ENCODE peak calls at places on chromosomes 6 and 20, in four cellular contexts. S, N, A and Y are unnamed samples.

GRCh38 chr6:137217801-137218472 is 1.2 kb downstream of the IFNGR1 start:
- DNase-seq in S (peak), N (no peak), A (peak), Y (peak)

GRCh38 chr6:13397359-13398080 is 69.2 kb upstream of the TBC1D7 start:
- DNase-seq in S (peak), N (no peak), A (no peak), Y (peak)

GRCh38 chr6:112008482-112008881 is 45.4 kb upstream of the CCN6 start:
- DNase-seq in S (no peak), N (no peak), A (no peak), Y (no peak)

GRCh38 chr6:102402635-102403329 is 1009.3 kb downstream of the GRIK2 start:
- DNase-seq in S (no peak), N (no peak), A (no peak), Y (no peak)

GRCh38 chr6:41693866-41694265 is 41.5 kb downstream of the TFEB start:
- DNase-seq in S (no peak), N (no peak), A (no peak), Y (no peak)

GRCh38 chr6:149492798-149493165 is 8.0 kb upstream of the ZC3H12D start:
- DNase-seq in S (no peak), N (no peak), A (no peak), Y (no peak)

GRCh38 chr6:63347599-63347998 is 27.8 kb upstream of the LGSN start:
- DNase-seq in S (no peak), N (no peak), A (no peak), Y (peak)

GRCh38 chr20:59002388-59002787 is 4.7 kb downstream of the CTSZ start:
- DNase-seq in S (no peak), N (no peak), A (no peak), Y (no peak)

GRCh38 chr6:163897030-163897429 is 482.5 kb downstream of the QKI start:
- DNase-seq in S (no peak), N (no peak), A (no peak), Y (no peak)

GRCh38 chr6:97524846-97525245 is 241.8 kb upstream of the MMS22L start:
- DNase-seq in S (no peak), N (no peak), A (no peak), Y (no peak)

GRCh38 chr6:64890609-64891008 is 816.4 kb downstream of the EYS start:
- DNase-seq in S (no peak), N (no peak), A (no peak), Y (no peak)

GRCh38 chr6:95133578-95133977 is 443.8 kb upstream of the MANEA start:
- DNase-seq in S (peak), N (no peak), A (no peak), Y (no peak)

GRCh38 chr6:46376562-46376969 is 114.7 kb downstream of the RCAN2 start:
- DNase-seq in S (peak), N (no peak), A (no peak), Y (peak)

GRCh38 chr6:80174931-80175572 is 68.6 kb downstream of the BCKDHB start:
- DNase-seq in S (peak), N (no peak), A (no peak), Y (no peak)

GRCh38 chr6:135434095-135434494 is 63.4 kb downstream of the AHI1 start:
- DNase-seq in S (peak), N (no peak), A (no peak), Y (no peak)

GRCh38 chr6:141309295-141309694 is 823.4 kb upstream of the GJE1 start:
- DNase-seq in S (peak), N (no peak), A (no peak), Y (no peak)

GRCh38 chr6:49563006-49563886 is 12.8 kb downstream of the C6orf141 start:
- DNase-seq in S (no peak), N (no peak), A (no peak), Y (peak)

GRCh38 chr20:57346477-57346876 is 4.6 kb upstream of the RAE1 start:
- DNase-seq in S (peak), N (peak), A (peak), Y (peak)

GRCh38 chr6:98136333-98136732 is 698.0 kb upstream of the POU3F2 start:
- DNase-seq in S (no peak), N (no peak), A (no peak), Y (no peak)

GRCh38 chr6:22221630-22222029 is 75.2 kb downstream of the PRL start:
- DNase-seq in S (no peak), N (no peak), A (no peak), Y (no peak)

GRCh38 chr6:131979515-131980337 is 28.6 kb upstream of the CCN2 start:
- DNase-seq in S (no peak), N (no peak), A (no peak), Y (no peak)

GRCh38 chr6:128731249-128732165 is 151.4 kb upstream of the LAMA2 start:
- DNase-seq in S (peak), N (no peak), A (no peak), Y (no peak)

GRCh38 chr6:42885702-42886101 is 6.3 kb downstream of the RPL7L1 start:
- DNase-seq in S (no peak), N (no peak), A (peak), Y (no peak)

GRCh38 chr6:42889815-42890214 is 10.4 kb downstream of the RPL7L1 start:
- DNase-seq in S (no peak), N (no peak), A (no peak), Y (peak)

GRCh38 chr6:42896178-42896719 is 16.8 kb downstream of the RPL7L1 start:
- DNase-seq in S (no peak), N (no peak), A (no peak), Y (no peak)

GRCh38 chr6:42891199-42891722 is 11.8 kb downstream of the RPL7L1 start:
- DNase-seq in S (no peak), N (no peak), A (no peak), Y (no peak)

GRCh38 chr6:42890311-42891198 is 11.1 kb downstream of the RPL7L1 start:
- DNase-seq in S (peak), N (peak), A (peak), Y (peak)
- TF ChIP-seq POLR2A in S (peak), N (peak), A (peak), Y (peak)

GRCh38 chr6:142946924-142947701 is 2.1 kb upstream of the HIVEP2 start:
- DNase-seq in S (peak), N (peak), A (peak), Y (peak)
- TF ChIP-seq POLR2A in S (peak), N (no peak), A (peak), Y (peak)

DNA sequence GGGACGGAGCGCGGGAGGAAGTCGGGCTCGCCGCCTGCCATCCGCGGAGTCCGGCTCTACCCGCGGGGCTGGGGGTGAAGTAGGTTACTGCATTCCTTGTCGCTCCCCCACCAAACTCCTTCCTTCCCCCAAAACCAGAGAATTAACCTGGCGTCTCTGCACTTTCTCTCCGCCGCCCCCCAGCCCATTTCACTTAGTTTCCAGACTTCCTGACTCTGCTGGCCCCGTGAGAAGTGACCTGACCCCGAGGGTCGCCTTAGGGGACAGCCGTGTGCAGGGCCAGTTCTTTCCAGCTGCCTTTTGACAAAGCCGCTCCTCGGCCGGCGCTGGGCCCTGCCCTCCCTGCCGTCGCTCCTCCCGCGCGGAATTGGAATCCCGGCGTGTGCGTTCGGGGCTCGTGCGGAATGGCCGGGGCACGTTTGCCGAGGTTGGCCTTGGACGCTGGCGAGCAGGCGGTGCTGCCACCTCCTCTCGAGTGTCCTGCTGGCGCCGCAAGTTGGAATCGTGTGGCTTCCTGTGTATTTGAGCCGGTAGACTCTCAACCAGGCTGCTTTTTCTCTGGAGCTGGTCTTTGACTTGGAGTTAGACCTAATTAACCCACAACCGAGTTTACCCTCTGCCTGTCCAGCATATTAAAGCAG is 650 bp downstream of the DCBLD1 start:
- DNase-seq in S (peak), N (peak), A (peak), Y (peak)
- TF ChIP-seq POLR2A in S (no peak), N (no peak), A (peak), Y (no peak)

GRCh38 chr20:49867453-49868215 is 47.7 kb downstream of the SPATA2 start:
- DNase-seq in S (peak), N (no peak), A (no peak), Y (no peak)
- TF ChIP-seq POLR2A in S (no peak), N (no peak), A (no peak), Y (no peak)

GRCh38 chr6:18387061-18387721 is at the start of gene RNF144B:
- DNase-seq in S (peak), N (peak), A (peak), Y (peak)

GRCh38 chr6:18389479-18389878 is 2.3 kb downstream of the RNF144B start:
- DNase-seq in S (no peak), N (no peak), A (no peak), Y (no peak)

GRCh38 chr6:18388252-18388651 is 1.1 kb downstream of the RNF144B start:
- DNase-seq in S (no peak), N (no peak), A (no peak), Y (peak)

GRCh38 chr6:18390476-18390875 is 3.3 kb downstream of the RNF144B start:
- DNase-seq in S (no peak), N (no peak), A (no peak), Y (no peak)

GRCh38 chr6:18388942-18389341 is 1.8 kb downstream of the RNF144B start:
- DNase-seq in S (no peak), N (no peak), A (no peak), Y (no peak)
- TF ChIP-seq POLR2A in S (no peak), N (no peak), A (no peak), Y (no peak)

GRCh38 chr6:107674995-107675738 is 148.9 kb downstream of the SCML4 start:
- DNase-seq in S (peak), N (peak), A (peak), Y (peak)
- TF ChIP-seq POLR2A in S (no peak), N (no peak), A (no peak), Y (no peak)

DNA sequence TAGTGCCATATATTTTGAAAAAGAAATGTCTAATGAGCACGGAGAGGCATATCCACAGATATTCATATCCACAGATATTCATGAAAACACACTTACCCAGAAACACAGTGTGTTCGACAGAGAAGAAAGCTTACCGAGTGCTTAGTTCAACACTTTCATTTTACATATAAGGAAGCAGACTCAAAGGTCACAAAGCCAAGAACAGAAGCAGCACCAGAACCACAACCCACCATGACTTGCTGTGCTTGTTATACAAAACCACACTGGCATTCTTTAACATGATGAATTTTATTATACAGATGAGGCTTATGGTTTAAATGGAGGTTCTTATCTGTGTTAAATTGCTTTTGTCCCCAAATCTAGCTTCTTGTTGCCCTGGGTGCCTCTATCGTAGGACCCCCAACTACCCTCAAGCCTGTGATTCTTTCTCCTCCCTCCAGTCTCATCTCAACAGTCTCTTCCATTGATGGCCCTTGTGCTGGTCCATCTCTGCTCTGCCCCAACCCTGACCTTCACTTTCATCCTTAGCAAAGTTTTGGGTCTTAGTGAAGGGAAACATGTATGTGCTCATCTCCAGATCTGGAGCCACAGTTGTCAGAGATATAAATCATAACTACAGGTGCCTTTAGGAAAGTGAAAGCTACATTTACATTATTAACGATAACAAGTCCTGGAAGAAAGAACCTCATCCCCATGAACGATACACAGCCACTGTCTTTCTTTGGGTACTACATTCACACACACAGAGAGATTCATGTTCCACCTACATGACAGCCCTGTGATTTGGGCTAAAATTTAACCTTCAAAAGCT is 40.0 kb downstream of the SF3B5 start:
- DNase-seq in S (no peak), N (no peak), A (no peak), Y (no peak)
- TF ChIP-seq POLR2A in S (no peak), N (no peak), A (no peak), Y (no peak)

GRCh38 chr6:34325618-34326017 is 66.9 kb downstream of the NUDT3 start:
- DNase-seq in S (no peak), N (no peak), A (no peak), Y (no peak)

GRCh38 chr6:34319471-34319885 is 70.7 kb upstream of the SMIM29 start:
- DNase-seq in S (no peak), N (no peak), A (no peak), Y (no peak)

GRCh38 chr6:34322732-34323131 is 69.7 kb downstream of the NUDT3 start:
- DNase-seq in S (no peak), N (no peak), A (no peak), Y (no peak)

GRCh38 chr6:34324738-34325444 is 67.6 kb downstream of the NUDT3 start:
- DNase-seq in S (no peak), N (no peak), A (no peak), Y (no peak)
- TF ChIP-seq POLR2A in S (no peak), N (no peak), A (no peak), Y (no peak)

DNA sequence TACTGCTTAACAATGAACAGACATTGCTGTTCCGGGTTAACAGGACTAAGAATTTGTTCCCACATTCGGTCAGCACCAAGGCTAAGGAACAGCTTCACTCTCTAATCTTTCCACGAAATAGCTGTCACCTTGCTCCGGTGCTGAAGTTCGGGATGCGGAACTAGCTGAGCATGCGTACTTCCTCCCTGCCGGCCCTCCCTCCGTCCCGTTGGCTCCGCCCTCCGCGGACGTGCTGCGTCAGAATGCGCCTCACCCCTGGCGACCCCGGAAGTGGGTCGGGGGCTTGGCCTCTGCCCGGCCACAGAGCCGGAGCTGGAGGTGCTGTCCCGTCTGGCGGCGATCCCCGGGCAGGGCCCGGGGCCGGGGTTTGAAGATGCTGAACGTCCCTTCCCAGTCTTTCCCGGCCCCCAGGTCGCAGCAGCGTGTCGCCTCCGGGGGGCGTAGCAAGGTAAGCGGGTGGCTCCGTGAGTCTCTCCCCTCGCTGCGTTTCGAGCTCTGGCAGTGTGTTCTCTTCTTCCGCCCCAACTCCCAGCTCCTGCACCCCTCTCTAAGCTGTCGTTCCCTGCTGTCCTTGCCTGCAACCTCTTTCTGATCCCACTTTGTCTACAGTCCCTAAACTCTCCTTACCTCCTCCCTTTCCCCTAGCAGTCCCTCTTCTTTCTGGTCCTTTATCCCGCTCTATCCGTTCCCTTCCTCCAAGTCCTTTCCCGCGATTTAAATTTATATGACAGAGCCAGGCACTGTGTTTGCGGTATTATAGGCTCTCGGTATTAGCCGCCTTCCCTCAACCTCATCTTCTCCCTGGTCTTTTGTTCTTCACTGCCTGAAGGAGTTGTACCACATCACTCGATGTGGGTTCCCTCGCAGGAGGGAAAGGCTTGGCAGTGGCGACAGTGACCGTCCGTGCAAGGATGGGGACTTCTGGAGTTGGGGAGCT is at the start of gene CYB5R4:
- DNase-seq in S (peak), N (peak), A (peak), Y (peak)
- TF ChIP-seq POLR2A in S (peak), N (peak), A (peak), Y (peak)

GRCh38 chr20:33663161-33664084 is 1.3 kb downstream of the C20orf144 start:
- DNase-seq in S (peak), N (peak), A (peak), Y (peak)
- TF ChIP-seq POLR2A in S (peak), N (peak), A (peak), Y (peak)